ENCODE peak calls at places on chromosomes 12 and 14, in four cellular contexts. W is GM12878, F is HL-60, Q is K562. V is an unnamed sample.

GRCh38 chr14:36505193-36505815 is 14.7 kb downstream of the NKX2-1 start:
- DNase-seq in W (no peak), F (no peak), Q (no peak), V (no peak)

GRCh38 chr14:92963301-92964123 is 40.6 kb downstream of the CHGA start:
- DNase-seq in F (no peak), W (no peak), Q (no peak), V (no peak)

GRCh38 chr12:89016970-89017778 is 335.1 kb downstream of the DUSP6 start:
- DNase-seq in F (peak), W (no peak), Q (peak), V (no peak)

GRCh38 chr12:53219116-53219955 is 12.3 kb upstream of the ITGB7 start:
- DNase-seq in F (peak), Q (peak), W (no peak), V (peak)

GRCh38 chr14:35196571-35196970 is 74.2 kb downstream of the PRORP start:
- DNase-seq in F (no peak), W (no peak), Q (no peak), V (no peak)

GRCh38 chr12:75990189-75990912 is 41.2 kb downstream of the PHLDA1 start:
- DNase-seq in Q (no peak), F (no peak), W (no peak), V (no peak)

GRCh38 chr14:81268016-81268416 is 47.3 kb upstream of the GTF2A1 start:
- DNase-seq in F (no peak), W (no peak), Q (peak), V (no peak)

GRCh38 chr12:133038310-133038709 is 1.0 kb downstream of the ZNF84 start:
- DNase-seq in W (no peak), F (no peak), Q (no peak), V (no peak)

GRCh38 chr12:116516657-116517056 is 42.5 kb upstream of the MAP1LC3B2 start:
- DNase-seq in F (no peak), Q (no peak), W (no peak), V (no peak)

GRCh38 chr12:120997448-120997847 is 18.8 kb downstream of the C12orf43 start:
- DNase-seq in Q (no peak), W (no peak), F (no peak), V (no peak)

GRCh38 chr12:64780531-64781373 is 21.5 kb upstream of the GNS start:
- DNase-seq in W (no peak), Q (peak), F (peak), V (peak)

GRCh38 chr12:132634411-132634990 is 15.9 kb downstream of the P2RX2 start:
- DNase-seq in F (no peak), Q (no peak), W (no peak), V (no peak)

GRCh38 chr12:101884174-101884573 is 6.8 kb downstream of the DRAM1 start:
- DNase-seq in Q (no peak), W (no peak), F (no peak), V (no peak)

GRCh38 chr12:102120886-102121285 is 903 bp downstream of the PARPBP start:
- DNase-seq in W (no peak), Q (peak), F (peak), V (no peak)

GRCh38 chr12:49825360-49825970 is 2.7 kb downstream of the NCKAP5L start:
- DNase-seq in W (no peak), F (peak), Q (no peak), V (no peak)

GRCh38 chr12:93197067-93197593 is 180.6 kb upstream of the NUDT4 start:
- DNase-seq in W (no peak), Q (no peak), F (no peak), V (no peak)

GRCh38 chr14:46259536-46259935 is 392.0 kb downstream of the RPL10L start:
- DNase-seq in Q (no peak), W (no peak), F (no peak), V (no peak)

GRCh38 chr12:29552324-29552927 is 54.9 kb upstream of the OVCH1 start:
- DNase-seq in W (no peak), F (peak), Q (peak), V (peak)

GRCh38 chr14:64800000-64800399 is 79.7 kb downstream of the SPTB start:
- DNase-seq in F (no peak), W (no peak), Q (no peak), V (no peak)

GRCh38 chr14:104550340-104550848 is 29.2 kb upstream of the C14orf180 start:
- DNase-seq in W (no peak), Q (no peak), F (no peak), V (no peak)

GRCh38 chr14:89351364-89351957 is 65.6 kb downstream of the FOXN3 start:
- DNase-seq in W (peak), Q (no peak), F (peak), V (peak)

GRCh38 chr12:78795934-78796445 is 68.6 kb upstream of the SYT1 start:
- DNase-seq in F (no peak), Q (no peak), W (no peak), V (no peak)

GRCh38 chr14:102686176-102686801 is 91.0 kb upstream of the TRAF3 start:
- DNase-seq in F (no peak), W (no peak), Q (no peak), V (no peak)

GRCh38 chr12:107134558-107134957 is 41.2 kb upstream of the CRY1 start:
- DNase-seq in F (peak), Q (peak), W (no peak), V (no peak)

GRCh38 chr12:58416211-58416610 is 474.8 kb downstream of the ATP23 start:
- DNase-seq in W (no peak), F (no peak), Q (no peak), V (no peak)

GRCh38 chr12:109130755-109131521 is 14.6 kb downstream of the ACACB start:
- DNase-seq in F (no peak), W (no peak), Q (no peak), V (no peak)

GRCh38 chr14:23654231-23654630 is 18.1 kb downstream of the DHRS2 start:
- DNase-seq in W (no peak), Q (no peak), F (no peak), V (no peak)

GRCh38 chr12:3148366-3149000 is 71.3 kb downstream of the TSPAN9 start:
- DNase-seq in W (no peak), F (no peak), Q (no peak), V (no peak)
- TF ChIP-seq POLR2AphosphoS5 in W (no peak), F (no peak), Q (no peak), V (no peak)

GRCh38 chr14:79601579-79601978 is 609.7 kb downstream of the DIO2 start:
- DNase-seq in Q (no peak), W (no peak), F (no peak), V (no peak)
- TF ChIP-seq SPI1 in Q (no peak), W (no peak), F (no peak), V (no peak)

DNA sequence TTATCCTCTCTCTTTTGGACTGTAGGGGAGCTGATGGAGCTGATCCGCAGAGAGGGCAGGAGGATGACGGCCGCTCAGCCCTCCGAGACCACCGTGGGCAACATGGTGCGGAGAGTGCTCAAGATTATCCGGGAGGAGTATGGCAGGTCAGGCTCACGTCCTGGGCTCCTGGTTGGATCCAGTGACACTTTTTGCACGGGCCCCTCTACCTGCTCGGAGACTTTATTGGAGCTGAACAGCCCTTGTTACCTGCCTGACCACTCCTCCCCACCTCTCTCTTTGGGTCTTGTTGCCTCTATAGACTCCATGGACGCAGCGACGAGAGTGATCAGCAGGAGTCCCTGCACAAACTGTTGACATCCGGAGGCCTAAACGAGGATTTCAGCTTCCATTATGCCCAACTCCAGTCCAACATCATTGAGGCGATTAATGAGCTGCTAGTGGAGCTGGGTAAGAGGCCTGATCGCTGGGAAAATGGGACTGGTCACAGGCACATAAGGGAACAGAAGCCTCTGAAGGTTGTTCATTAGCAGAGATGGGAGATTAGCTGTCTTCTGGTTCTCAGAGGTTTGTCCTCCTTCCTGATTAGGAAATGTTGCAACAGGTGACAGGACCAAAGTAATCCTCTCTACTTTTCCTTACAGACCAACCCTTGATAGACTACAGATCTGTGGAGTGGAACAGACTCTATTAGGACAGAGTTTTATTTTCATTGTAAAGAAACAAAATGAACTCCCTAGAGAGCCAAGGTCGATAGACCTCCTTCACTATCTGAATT is 718 bp downstream of the EIF2B2 start:
- DNase-seq in Q (no peak), W (no peak), F (no peak), V (no peak)
- TF ChIP-seq POLR2AphosphoS5 in Q (no peak), W (no peak), F (no peak), V (no peak)

GRCh38 chr14:51883232-51883631 is 22.8 kb downstream of the GNG2 start:
- DNase-seq in Q (no peak), W (no peak), F (no peak), V (no peak)

GRCh38 chr14:51884086-51884927 is 23.9 kb downstream of the GNG2 start:
- DNase-seq in Q (no peak), W (no peak), F (peak), V (no peak)

GRCh38 chr14:51877807-51878206 is 17.4 kb downstream of the GNG2 start:
- DNase-seq in W (no peak), Q (no peak), F (no peak), V (no peak)

GRCh38 chr14:51879170-51879569 is 18.8 kb downstream of the GNG2 start:
- DNase-seq in Q (no peak), W (no peak), F (no peak), V (no peak)

GRCh38 chr14:51880810-51881580 is 20.6 kb downstream of the GNG2 start:
- DNase-seq in Q (no peak), W (no peak), F (peak), V (no peak)
- TF ChIP-seq SPI1 in Q (no peak), W (peak), F (no peak), V (peak)

GRCh38 chr12:111410229-111411186 is 4.8 kb downstream of the SH2B3 start:
- DNase-seq in F (no peak), W (no peak), Q (no peak), V (no peak)
- TF ChIP-seq POLR2AphosphoS5 in F (no peak), W (no peak), Q (no peak), V (no peak)

DNA sequence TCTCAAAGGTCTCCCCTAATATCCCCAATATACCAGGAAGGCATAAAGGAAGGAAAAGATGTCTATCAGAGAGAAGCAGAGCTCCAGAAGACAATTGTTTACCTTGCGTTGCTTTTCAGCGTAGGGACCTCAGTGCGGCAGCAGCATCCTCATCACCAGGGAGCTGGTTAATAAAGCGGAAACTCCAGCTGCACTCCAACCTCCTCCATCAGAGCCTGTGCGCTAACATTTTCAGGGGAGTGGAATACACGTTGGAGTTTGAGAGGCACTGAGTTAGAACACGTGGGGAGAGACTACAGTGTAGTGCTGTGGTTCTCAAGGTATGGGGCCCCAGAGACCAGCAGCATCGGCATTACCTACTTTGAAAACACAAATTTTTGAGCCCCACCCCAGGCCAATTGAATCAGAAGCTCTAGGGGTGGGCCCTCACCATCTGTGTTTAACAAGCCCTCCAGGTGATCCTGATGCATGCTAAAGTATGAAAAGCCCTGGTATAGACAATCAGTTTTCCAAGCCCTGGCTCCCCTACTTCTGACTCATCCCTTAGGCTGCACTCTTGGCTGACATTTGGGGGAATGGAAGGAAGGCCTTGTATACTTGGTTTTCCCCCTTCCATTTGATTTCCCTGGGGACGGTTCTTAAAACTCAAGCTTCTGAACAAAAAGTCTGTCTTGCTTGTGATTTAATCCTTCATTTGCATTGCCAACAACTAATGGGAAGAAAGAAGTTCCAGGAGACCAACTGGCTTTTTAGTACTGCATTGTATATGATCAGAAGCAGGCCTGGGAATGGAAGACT is 419.0 kb upstream of the CCDC196 start:
- DNase-seq in W (no peak), F (no peak), Q (no peak), V (no peak)
- TF ChIP-seq SPI1 in W (no peak), F (no peak), Q (no peak), V (no peak)

GRCh38 chr14:72183631-72184030 is 251.4 kb downstream of the RGS6 start:
- DNase-seq in F (no peak), W (no peak), Q (no peak), V (no peak)

GRCh38 chr14:72182773-72183432 is 250.7 kb downstream of the RGS6 start:
- DNase-seq in Q (no peak), F (no peak), W (no peak), V (no peak)

GRCh38 chr14:72186461-72187035 is 254.3 kb downstream of the RGS6 start:
- DNase-seq in W (no peak), F (no peak), Q (no peak), V (no peak)
- TF ChIP-seq POLR2AphosphoS5 in W (no peak), F (no peak), Q (no peak), V (no peak)

GRCh38 chr12:4717806-4718205 is 2.4 kb upstream of the GALNT8 start:
- DNase-seq in F (no peak), W (no peak), Q (no peak), V (no peak)
- TF ChIP-seq SPI1 in F (no peak), W (no peak), Q (no peak), V (no peak)

V was measured in GM12891.